ENCODE peak calls at places on chromosomes 16 and 17, in ten cellular contexts. One of them, this sample, is unnamed.

GRCh38 chr16:80807916-80808315 is 3.5 kb upstream of the CDYL2 start:
- DNase-seq in HepG2: no peak
- DNase-seq in sigmoid colon: no peak
- DNase-seq in suprapubic skin: no peak
- DNase-seq in adipocyte: no peak
- DNase-seq in neuronal stem cell: no peak
- DNase-seq in esophagus squamous epithelium: no peak
- DNase-seq in endodermal cell: no peak
- DNase-seq in prostate gland: no peak
- DNase-seq in lower lobe of right lung: no peak
- DNase-seq in this sample: no peak

GRCh38 chr17:65062168-65062915 is 5.8 kb upstream of the GNA13 start:
- DNase-seq in adipocyte: no peak
- DNase-seq in HepG2: peak; percentile 41
- DNase-seq in suprapubic skin: no peak
- DNase-seq in endodermal cell: peak; percentile 68
- DNase-seq in sigmoid colon: peak; percentile 50
- DNase-seq in prostate gland: no peak
- DNase-seq in esophagus squamous epithelium: no peak
- DNase-seq in lower lobe of right lung: no peak
- DNase-seq in neuronal stem cell: no peak
- DNase-seq in this sample: no peak

GRCh38 chr17:70320642-70321345 is 151.5 kb downstream of the KCNJ2 start:
- DNase-seq in prostate gland: no peak
- DNase-seq in HepG2: no peak
- DNase-seq in sigmoid colon: no peak
- DNase-seq in esophagus squamous epithelium: no peak
- DNase-seq in adipocyte: no peak
- DNase-seq in neuronal stem cell: no peak
- DNase-seq in suprapubic skin: no peak
- DNase-seq in lower lobe of right lung: peak; percentile 50
- DNase-seq in endodermal cell: no peak
- DNase-seq in this sample: no peak

GRCh38 chr17:64357191-64357981 is 33.3 kb downstream of the PECAM1 start:
- DNase-seq in suprapubic skin: peak; percentile 89
- DNase-seq in adipocyte: peak; percentile 95
- DNase-seq in prostate gland: no peak
- DNase-seq in HepG2: no peak
- DNase-seq in endodermal cell: peak; percentile 74
- DNase-seq in lower lobe of right lung: no peak
- DNase-seq in sigmoid colon: peak; percentile 91
- DNase-seq in neuronal stem cell: no peak
- DNase-seq in esophagus squamous epithelium: no peak
- DNase-seq in this sample: peak; percentile 89

GRCh38 chr17:37255434-37255833 is 120.4 kb upstream of the C17orf78 start:
- DNase-seq in esophagus squamous epithelium: no peak
- DNase-seq in neuronal stem cell: no peak
- DNase-seq in prostate gland: no peak
- DNase-seq in suprapubic skin: no peak
- DNase-seq in sigmoid colon: no peak
- DNase-seq in HepG2: no peak
- DNase-seq in lower lobe of right lung: no peak
- DNase-seq in endodermal cell: no peak
- DNase-seq in adipocyte: no peak
- DNase-seq in this sample: no peak

GRCh38 chr17:8532021-8532420 is 96.3 kb downstream of the NDEL1 start:
- DNase-seq in prostate gland: no peak
- DNase-seq in neuronal stem cell: no peak
- DNase-seq in adipocyte: peak; percentile 17
- DNase-seq in esophagus squamous epithelium: no peak
- DNase-seq in sigmoid colon: no peak
- DNase-seq in endodermal cell: peak; percentile 64
- DNase-seq in lower lobe of right lung: no peak
- DNase-seq in suprapubic skin: no peak
- DNase-seq in HepG2: peak; percentile 89
- DNase-seq in this sample: no peak

GRCh38 chr16:56321159-56321558 is 104.2 kb downstream of the AMFR start:
- DNase-seq in adipocyte: no peak
- DNase-seq in HepG2: no peak
- DNase-seq in endodermal cell: no peak
- DNase-seq in lower lobe of right lung: no peak
- DNase-seq in sigmoid colon: no peak
- DNase-seq in prostate gland: no peak
- DNase-seq in neuronal stem cell: no peak
- DNase-seq in esophagus squamous epithelium: no peak
- DNase-seq in suprapubic skin: no peak
- DNase-seq in this sample: no peak

GRCh38 chr17:9139695-9140094 is 118.4 kb downstream of the NTN1 start:
- DNase-seq in sigmoid colon: no peak
- DNase-seq in esophagus squamous epithelium: no peak
- DNase-seq in HepG2: no peak
- DNase-seq in prostate gland: no peak
- DNase-seq in endodermal cell: no peak
- DNase-seq in neuronal stem cell: no peak
- DNase-seq in adipocyte: no peak
- DNase-seq in lower lobe of right lung: no peak
- DNase-seq in suprapubic skin: no peak
- DNase-seq in this sample: no peak

GRCh38 chr17:65366102-65366844 is 195.2 kb downstream of the AXIN2 start:
- DNase-seq in adipocyte: no peak
- DNase-seq in suprapubic skin: no peak
- DNase-seq in endodermal cell: peak; percentile 20
- DNase-seq in neuronal stem cell: no peak
- DNase-seq in HepG2: no peak
- DNase-seq in sigmoid colon: no peak
- DNase-seq in esophagus squamous epithelium: no peak
- DNase-seq in lower lobe of right lung: no peak
- DNase-seq in prostate gland: no peak
- DNase-seq in this sample: no peak

GRCh38 chr17:57629470-57629869 is 115.6 kb downstream of the CCDC182 start:
- DNase-seq in suprapubic skin: peak; percentile 67
- DNase-seq in lower lobe of right lung: no peak
- DNase-seq in prostate gland: no peak
- DNase-seq in endodermal cell: no peak
- DNase-seq in sigmoid colon: no peak
- DNase-seq in neuronal stem cell: no peak
- DNase-seq in esophagus squamous epithelium: no peak
- DNase-seq in adipocyte: no peak
- DNase-seq in HepG2: no peak
- DNase-seq in this sample: no peak

GRCh38 chr17:57627591-57627990 is 117.5 kb downstream of the CCDC182 start:
- DNase-seq in endodermal cell: no peak
- DNase-seq in neuronal stem cell: no peak
- DNase-seq in suprapubic skin: peak; percentile 56
- DNase-seq in prostate gland: no peak
- DNase-seq in sigmoid colon: no peak
- DNase-seq in HepG2: no peak
- DNase-seq in lower lobe of right lung: no peak
- DNase-seq in esophagus squamous epithelium: no peak
- DNase-seq in adipocyte: no peak
- DNase-seq in this sample: no peak

GRCh38 chr17:57628421-57628820 is 116.7 kb downstream of the CCDC182 start:
- DNase-seq in endodermal cell: no peak
- DNase-seq in esophagus squamous epithelium: no peak
- DNase-seq in HepG2: no peak
- DNase-seq in suprapubic skin: peak; percentile 48
- DNase-seq in prostate gland: no peak
- DNase-seq in sigmoid colon: no peak
- DNase-seq in adipocyte: no peak
- DNase-seq in neuronal stem cell: no peak
- DNase-seq in lower lobe of right lung: no peak
- DNase-seq in this sample: no peak

GRCh38 chr17:57630736-57631135 is 114.4 kb downstream of the CCDC182 start:
- DNase-seq in adipocyte: no peak
- DNase-seq in lower lobe of right lung: no peak
- DNase-seq in endodermal cell: no peak
- DNase-seq in suprapubic skin: no peak
- DNase-seq in prostate gland: no peak
- DNase-seq in neuronal stem cell: no peak
- DNase-seq in esophagus squamous epithelium: no peak
- DNase-seq in HepG2: no peak
- DNase-seq in sigmoid colon: no peak
- DNase-seq in this sample: no peak

DNA sequence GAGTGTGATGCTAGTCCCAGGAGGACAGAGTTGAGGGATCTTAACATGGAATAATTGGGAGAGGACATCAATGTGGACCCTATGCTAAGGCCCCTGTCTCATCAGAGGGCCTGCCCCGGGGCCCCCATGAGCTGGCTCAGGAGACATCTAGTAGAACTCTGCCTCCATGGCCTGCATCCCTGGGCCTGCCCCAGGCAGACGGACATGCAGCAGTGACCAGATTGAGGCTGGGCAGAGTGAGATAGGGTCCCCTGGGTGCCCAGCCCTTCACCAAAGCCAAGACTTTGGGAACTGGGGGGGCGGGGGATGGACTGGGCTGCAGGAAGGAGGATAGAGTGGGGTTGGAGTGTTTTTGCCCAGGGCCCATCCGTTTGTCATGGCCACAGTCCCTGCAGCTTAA is 115.2 kb downstream of the CCDC182 start:
- DNase-seq in lower lobe of right lung: no peak
- DNase-seq in endodermal cell: no peak
- DNase-seq in adipocyte: no peak
- DNase-seq in HepG2: no peak
- DNase-seq in esophagus squamous epithelium: no peak
- DNase-seq in sigmoid colon: no peak
- DNase-seq in neuronal stem cell: no peak
- DNase-seq in prostate gland: no peak
- DNase-seq in suprapubic skin: peak; percentile 67
- DNase-seq in this sample: no peak
- H3K4me1 ChIP-seq in lower lobe of right lung: no peaks in the 10 kb centered on the region
- H3K4me1 ChIP-seq in endodermal cell: no peaks in the 10 kb centered on the region
- H3K4me1 ChIP-seq in adipocyte: no peaks in the 10 kb centered on the region
- H3K4me1 ChIP-seq in HepG2: peaks cover 17% of the 10 kb centered on the region
- H3K4me1 ChIP-seq in esophagus squamous epithelium: no peaks in the 10 kb centered on the region
- H3K4me1 ChIP-seq in sigmoid colon: no peaks in the 10 kb centered on the region
- H3K4me1 ChIP-seq in neuronal stem cell: peaks cover 11% of the 10 kb centered on the region
- H3K4me1 ChIP-seq in prostate gland: no peaks in the 10 kb centered on the region
- H3K4me1 ChIP-seq in suprapubic skin: no peaks in the 10 kb centered on the region
- H3K4me1 ChIP-seq in this sample: no peaks in the 10 kb centered on the region

GRCh38 chr16:50272111-50272571 is 5.8 kb downstream of the ADCY7 start:
- DNase-seq in endodermal cell: no peak
- DNase-seq in prostate gland: no peak
- DNase-seq in esophagus squamous epithelium: no peak
- DNase-seq in adipocyte: no peak
- DNase-seq in neuronal stem cell: no peak
- DNase-seq in HepG2: no peak
- DNase-seq in suprapubic skin: no peak
- DNase-seq in lower lobe of right lung: no peak
- DNase-seq in sigmoid colon: peak; percentile 60
- DNase-seq in this sample: no peak
- H3K4me1 ChIP-seq in endodermal cell: no peaks in the 10 kb centered on the region
- H3K4me1 ChIP-seq in prostate gland: no peaks in the 10 kb centered on the region
- H3K4me1 ChIP-seq in esophagus squamous epithelium: no peaks in the 10 kb centered on the region
- H3K4me1 ChIP-seq in adipocyte: peaks cover 6% of the 10 kb centered on the region
- H3K4me1 ChIP-seq in neuronal stem cell: peaks cover 2% of the 10 kb centered on the region
- H3K4me1 ChIP-seq in HepG2: peaks cover 34% of the 10 kb centered on the region
- H3K4me1 ChIP-seq in suprapubic skin: peaks cover 9% of the 10 kb centered on the region
- H3K4me1 ChIP-seq in lower lobe of right lung: peaks cover 67% of the 10 kb centered on the region
- H3K4me1 ChIP-seq in sigmoid colon: no peaks in the 10 kb centered on the region
- H3K4me1 ChIP-seq in this sample: peaks cover 16% of the 10 kb centered on the region

DNA sequence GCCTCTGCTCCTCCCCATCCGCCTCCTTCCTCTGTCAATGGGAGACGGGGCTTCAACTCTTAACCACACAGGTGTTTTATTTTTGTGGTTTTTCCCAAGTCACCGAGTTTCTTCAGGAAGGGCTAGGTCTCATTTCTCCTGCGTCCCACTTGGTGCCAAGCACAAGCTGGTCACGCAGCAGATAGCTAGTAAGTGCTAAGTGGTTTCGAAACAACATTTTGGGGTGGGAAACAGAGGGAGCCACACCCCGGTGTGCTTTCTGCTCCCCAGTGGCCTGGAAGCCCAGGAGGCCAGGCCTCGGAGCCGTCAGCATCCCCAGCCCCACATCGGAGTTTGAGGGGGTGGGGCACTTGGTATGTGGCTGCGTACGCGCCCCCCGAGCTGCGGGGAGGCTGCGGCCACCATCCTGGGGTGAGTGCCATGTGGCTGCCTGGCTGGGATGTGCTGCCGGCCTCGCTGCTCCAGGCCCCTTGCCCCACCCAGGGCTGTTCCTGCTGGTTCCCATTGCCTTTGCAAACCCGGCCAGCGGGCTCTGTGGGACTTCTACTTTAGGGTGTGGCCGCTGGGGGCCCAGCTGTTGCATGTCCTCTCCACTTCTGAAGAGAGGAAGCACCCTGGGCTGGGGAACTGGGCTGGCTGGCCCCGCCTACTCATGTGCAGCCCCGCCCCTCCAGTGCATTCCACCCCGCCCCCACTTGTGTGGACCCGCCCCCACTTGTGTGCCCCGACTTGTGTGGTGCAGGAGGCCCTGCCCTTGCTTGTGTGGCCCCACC is 55.6 kb downstream of the BAIAP2 start:
- DNase-seq in lower lobe of right lung: peak; percentile 92
- DNase-seq in HepG2: no peak
- DNase-seq in prostate gland: no peak
- DNase-seq in esophagus squamous epithelium: peak; percentile 34
- DNase-seq in adipocyte: peak; percentile 8
- DNase-seq in endodermal cell: peak; percentile 97
- DNase-seq in sigmoid colon: peak; percentile 85
- DNase-seq in suprapubic skin: peak; percentile 92
- DNase-seq in neuronal stem cell: no peak
- DNase-seq in this sample: peak; percentile 97
- H3K4me1 ChIP-seq in lower lobe of right lung: peaks cover 50% of the 10 kb centered on the region
- H3K4me1 ChIP-seq in HepG2: peaks cover 20% of the 10 kb centered on the region
- H3K4me1 ChIP-seq in prostate gland: peaks cover 16% of the 10 kb centered on the region
- H3K4me1 ChIP-seq in esophagus squamous epithelium: peaks cover 69% of the 10 kb centered on the region
- H3K4me1 ChIP-seq in adipocyte: peaks cover 24% of the 10 kb centered on the region
- H3K4me1 ChIP-seq in endodermal cell: peaks cover 7% of the 10 kb centered on the region
- H3K4me1 ChIP-seq in sigmoid colon: peaks cover 25% of the 10 kb centered on the region
- H3K4me1 ChIP-seq in suprapubic skin: peaks cover 100% of the 10 kb centered on the region
- H3K4me1 ChIP-seq in neuronal stem cell: peaks cover 25% of the 10 kb centered on the region
- H3K4me1 ChIP-seq in this sample: peaks cover 29% of the 10 kb centered on the region

DNA sequence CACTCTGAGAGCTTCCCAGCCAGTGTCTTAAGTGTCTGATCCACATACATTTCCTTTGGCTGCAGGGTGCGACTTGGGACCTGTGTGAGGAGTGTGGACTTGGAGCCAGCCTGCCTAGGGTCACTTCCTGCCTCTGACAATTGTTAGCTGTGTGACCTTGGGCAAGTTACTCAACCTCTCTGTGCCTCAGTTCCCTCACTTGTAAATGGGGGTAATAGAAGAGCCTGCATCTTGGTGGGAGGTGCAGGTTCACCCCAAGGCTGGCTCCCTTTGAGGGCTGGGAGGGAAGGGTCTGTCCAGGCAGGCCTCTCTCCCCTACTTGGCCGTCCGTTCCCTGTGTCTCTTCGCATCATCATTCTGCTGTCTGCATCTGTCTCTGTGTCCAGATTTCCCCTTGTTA is 27.4 kb upstream of the GSE1 start:
- DNase-seq in esophagus squamous epithelium: no peak
- DNase-seq in prostate gland: no peak
- DNase-seq in endodermal cell: no peak
- DNase-seq in adipocyte: no peak
- DNase-seq in suprapubic skin: no peak
- DNase-seq in neuronal stem cell: no peak
- DNase-seq in lower lobe of right lung: no peak
- DNase-seq in sigmoid colon: no peak
- DNase-seq in HepG2: no peak
- DNase-seq in this sample: no peak
- H3K4me1 ChIP-seq in esophagus squamous epithelium: no peaks in the 10 kb centered on the region
- H3K4me1 ChIP-seq in prostate gland: no peaks in the 10 kb centered on the region
- H3K4me1 ChIP-seq in endodermal cell: peaks cover 11% of the 10 kb centered on the region
- H3K4me1 ChIP-seq in adipocyte: peaks cover 14% of the 10 kb centered on the region
- H3K4me1 ChIP-seq in suprapubic skin: peaks cover 26% of the 10 kb centered on the region
- H3K4me1 ChIP-seq in neuronal stem cell: peaks cover 79% of the 10 kb centered on the region
- H3K4me1 ChIP-seq in lower lobe of right lung: peaks cover 23% of the 10 kb centered on the region
- H3K4me1 ChIP-seq in sigmoid colon: peaks cover 82% of the 10 kb centered on the region
- H3K4me1 ChIP-seq in HepG2: no peaks in the 10 kb centered on the region
- H3K4me1 ChIP-seq in this sample: peaks cover 5% of the 10 kb centered on the region

GRCh38 chr16:71712501-71712900 is 12.0 kb downstream of the PHLPP2 start:
- DNase-seq in prostate gland: no peak
- DNase-seq in sigmoid colon: no peak
- DNase-seq in esophagus squamous epithelium: no peak
- DNase-seq in endodermal cell: no peak
- DNase-seq in neuronal stem cell: no peak
- DNase-seq in adipocyte: no peak
- DNase-seq in lower lobe of right lung: no peak
- DNase-seq in HepG2: no peak
- DNase-seq in suprapubic skin: no peak
- DNase-seq in this sample: no peak
- H3K4me1 ChIP-seq in prostate gland: no peaks in the 10 kb centered on the region
- H3K4me1 ChIP-seq in sigmoid colon: peaks cover 4% of the 10 kb centered on the region
- H3K4me1 ChIP-seq in esophagus squamous epithelium: no peaks in the 10 kb centered on the region
- H3K4me1 ChIP-seq in endodermal cell: peaks cover 6% of the 10 kb centered on the region
- H3K4me1 ChIP-seq in neuronal stem cell: peaks cover 6% of the 10 kb centered on the region
- H3K4me1 ChIP-seq in adipocyte: peaks cover 28% of the 10 kb centered on the region
- H3K4me1 ChIP-seq in lower lobe of right lung: no peaks in the 10 kb centered on the region
- H3K4me1 ChIP-seq in HepG2: no peaks in the 10 kb centered on the region
- H3K4me1 ChIP-seq in suprapubic skin: peaks cover 21% of the 10 kb centered on the region
- H3K4me1 ChIP-seq in this sample: peaks cover 13% of the 10 kb centered on the region